ENCODE peak calls at places on chromosomes 7 and 10, in four cellular contexts. G is endothelial cell, A is astrocyte of the cerebellum, I is B cell. K is an unnamed sample.
A peak's percentile ranks its signal among the peaks of the same experiment; 100 is the strongest.

GRCh38 chr10:67296926-67297325 is 371.1 kb downstream of the LRRTM3 start:
- DNase-seq in G (no peak), A (no peak), I (no peak), K (no peak)

GRCh38 chr7:96481831-96482230 is 159.9 kb upstream of the SLC25A13 start:
- DNase-seq in G (no peak), A (no peak), I (no peak), K (peak; percentile 34)

GRCh38 chr10:19570143-19570542 is 246.1 kb upstream of the PLXDC2 start:
- DNase-seq in G (no peak), A (no peak), I (no peak), K (no peak)

GRCh38 chr7:93219877-93220276 is 6.4 kb downstream of the HEPACAM2 start:
- DNase-seq in G (no peak), A (no peak), I (no peak), K (no peak)

GRCh38 chr7:147700702-147701101 is 889.9 kb upstream of the C7orf33 start:
- DNase-seq in G (no peak), A (peak; percentile 46), I (no peak), K (peak; percentile 0)

GRCh38 chr10:3622845-3623621 is 162.0 kb downstream of the KLF6 start:
- DNase-seq in G (no peak), A (no peak), I (no peak), K (peak; percentile 51)

GRCh38 chr7:2955177-2955768 is 88.4 kb downstream of the CARD11 start:
- DNase-seq in G (no peak), A (no peak), I (no peak), K (no peak)

GRCh38 chr10:52779541-52780390 is 7.2 kb upstream of the MBL2 start:
- DNase-seq in G (peak; percentile 92), A (peak; percentile 34), I (peak; percentile 20), K (peak; percentile 76)

GRCh38 chr7:75866129-75866496 is 12.7 kb upstream of the RHBDD2 start:
- DNase-seq in G (no peak), A (no peak), I (no peak), K (peak; percentile 41)

GRCh38 chr10:14578060-14578952 is 196.4 kb downstream of the FAM107B start:
- DNase-seq in G (no peak), A (no peak), I (no peak), K (peak; percentile 73)

GRCh38 chr10:122849900-122850605 is 4.4 kb upstream of the CUZD1 start:
- DNase-seq in G (no peak), A (no peak), I (no peak), K (peak; percentile 38)

DNA sequence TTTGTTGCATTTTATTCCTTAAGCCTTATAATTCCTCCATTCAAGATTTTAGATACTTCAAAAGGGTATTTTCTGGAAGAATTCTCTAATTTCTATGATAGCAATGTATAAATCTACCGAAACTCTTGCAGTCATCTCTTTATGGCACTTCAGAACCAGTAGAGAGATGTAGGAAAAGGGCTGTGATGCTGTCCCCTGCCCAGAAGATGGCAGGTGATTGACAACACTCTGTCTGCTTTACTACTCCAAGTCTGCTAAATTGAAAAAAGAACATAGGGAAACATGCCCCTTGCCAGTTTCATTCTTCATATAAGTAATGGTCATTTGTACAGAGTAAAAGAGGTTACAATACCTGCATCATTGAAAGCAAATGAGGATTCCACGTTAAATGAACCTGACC is 5.1 kb downstream of the TCTN3 start:
- DNase-seq in G (no peak), A (no peak), I (no peak), K (no peak)
- TF ChIP-seq CTCF in G (no peak), A (no peak), I (peak; percentile 41), K (no peak)

DNA sequence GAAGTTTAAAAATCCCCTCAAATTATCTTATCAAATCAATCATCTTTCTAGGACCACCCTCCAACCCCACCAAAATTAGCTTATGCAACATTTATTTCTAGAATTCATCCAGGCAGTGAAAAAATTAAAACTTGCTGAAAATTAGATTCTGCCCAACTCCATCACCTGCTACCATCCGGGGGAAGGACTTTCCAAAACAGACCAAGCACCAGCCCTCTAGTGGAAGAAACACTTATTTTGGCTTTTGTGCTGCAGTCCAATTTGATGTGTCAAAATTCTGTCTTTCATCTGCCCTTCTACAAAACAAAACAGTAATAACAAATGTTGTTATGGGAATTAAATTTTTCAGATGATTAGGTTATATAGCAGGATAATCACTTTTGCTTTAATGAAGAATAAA is 35.1 kb downstream of the GCC1 start:
- DNase-seq in G (no peak), A (no peak), I (no peak), K (no peak)
- TF ChIP-seq CTCF in G (peak; percentile 37), A (peak; percentile 30), I (no peak), K (no peak)

GRCh38 chr7:81869670-81870069 is 99.8 kb upstream of the HGF start:
- DNase-seq in G (no peak), A (no peak), I (no peak), K (no peak)
- TF ChIP-seq CTCF in G (no peak), A (no peak), I (no peak), K (no peak)

GRCh38 chr7:74049997-74050798 is 22.2 kb downstream of the ELN start:
- DNase-seq in G (no peak), A (no peak), I (no peak), K (no peak)

GRCh38 chr7:74051193-74051592 is 23.2 kb downstream of the ELN start:
- DNase-seq in G (no peak), A (no peak), I (no peak), K (peak; percentile 58)

GRCh38 chr7:74053589-74054186 is 25.7 kb downstream of the ELN start:
- DNase-seq in G (no peak), A (no peak), I (no peak), K (no peak)

GRCh38 chr7:74052628-74053027 is 24.7 kb downstream of the ELN start:
- DNase-seq in G (no peak), A (no peak), I (no peak), K (no peak)

DNA sequence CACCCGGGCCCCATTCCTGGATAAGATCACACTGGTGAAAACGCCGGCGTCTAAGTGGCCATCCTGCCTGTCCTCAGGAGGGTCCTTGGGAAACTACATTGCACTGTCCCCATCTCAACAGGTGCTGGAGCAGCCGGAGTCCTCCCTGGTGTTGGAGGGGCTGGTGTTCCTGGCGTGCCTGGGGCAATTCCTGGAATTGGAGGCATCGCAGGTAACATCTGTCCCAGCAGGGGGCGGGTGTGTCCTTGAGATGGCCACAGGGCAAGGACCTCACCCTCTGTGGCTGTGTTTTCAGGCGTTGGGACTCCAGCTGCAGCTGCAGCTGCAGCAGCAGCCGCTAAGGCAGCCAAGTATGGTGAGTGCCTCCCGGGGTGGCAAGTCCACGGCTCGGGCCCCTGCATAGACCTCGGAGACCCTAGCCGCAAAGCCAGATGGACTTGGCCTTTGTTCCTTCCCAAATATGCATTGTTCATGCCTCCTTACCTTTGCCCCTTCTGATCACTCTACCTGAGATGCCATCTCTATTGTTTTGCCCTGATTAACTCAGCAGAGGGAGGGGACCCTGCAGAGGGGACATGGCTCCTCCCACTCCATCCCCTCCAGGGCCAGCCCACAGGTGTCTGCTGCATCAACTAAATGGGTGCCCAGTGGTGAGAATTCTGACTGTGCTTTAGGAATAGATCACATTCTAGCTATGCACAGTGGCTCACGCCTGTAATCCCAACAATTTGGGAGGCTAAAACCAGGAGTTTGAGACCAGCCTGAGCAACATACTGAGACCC is 23.8 kb downstream of the ELN start:
- DNase-seq in G (peak; percentile 55), A (no peak), I (no peak), K (peak; percentile 33)
- TF ChIP-seq CTCF in G (peak; percentile 19), A (no peak), I (no peak), K (peak; percentile 41)

GRCh38 chr7:37915438-37915837 is 1.2 kb downstream of the SFRP4 start:
- DNase-seq in G (no peak), A (no peak), I (no peak), K (no peak)

GRCh38 chr7:37918526-37918925 is 1.9 kb upstream of the SFRP4 start:
- DNase-seq in G (no peak), A (no peak), I (no peak), K (no peak)

GRCh38 chr7:37920305-37920618 is 178 bp upstream of the EPDR1 start:
- DNase-seq in G (no peak), A (no peak), I (no peak), K (no peak)

GRCh38 chr7:37916017-37916672 is 472 bp downstream of the SFRP4 start:
- DNase-seq in G (no peak), A (no peak), I (peak; percentile 4), K (no peak)

DNA sequence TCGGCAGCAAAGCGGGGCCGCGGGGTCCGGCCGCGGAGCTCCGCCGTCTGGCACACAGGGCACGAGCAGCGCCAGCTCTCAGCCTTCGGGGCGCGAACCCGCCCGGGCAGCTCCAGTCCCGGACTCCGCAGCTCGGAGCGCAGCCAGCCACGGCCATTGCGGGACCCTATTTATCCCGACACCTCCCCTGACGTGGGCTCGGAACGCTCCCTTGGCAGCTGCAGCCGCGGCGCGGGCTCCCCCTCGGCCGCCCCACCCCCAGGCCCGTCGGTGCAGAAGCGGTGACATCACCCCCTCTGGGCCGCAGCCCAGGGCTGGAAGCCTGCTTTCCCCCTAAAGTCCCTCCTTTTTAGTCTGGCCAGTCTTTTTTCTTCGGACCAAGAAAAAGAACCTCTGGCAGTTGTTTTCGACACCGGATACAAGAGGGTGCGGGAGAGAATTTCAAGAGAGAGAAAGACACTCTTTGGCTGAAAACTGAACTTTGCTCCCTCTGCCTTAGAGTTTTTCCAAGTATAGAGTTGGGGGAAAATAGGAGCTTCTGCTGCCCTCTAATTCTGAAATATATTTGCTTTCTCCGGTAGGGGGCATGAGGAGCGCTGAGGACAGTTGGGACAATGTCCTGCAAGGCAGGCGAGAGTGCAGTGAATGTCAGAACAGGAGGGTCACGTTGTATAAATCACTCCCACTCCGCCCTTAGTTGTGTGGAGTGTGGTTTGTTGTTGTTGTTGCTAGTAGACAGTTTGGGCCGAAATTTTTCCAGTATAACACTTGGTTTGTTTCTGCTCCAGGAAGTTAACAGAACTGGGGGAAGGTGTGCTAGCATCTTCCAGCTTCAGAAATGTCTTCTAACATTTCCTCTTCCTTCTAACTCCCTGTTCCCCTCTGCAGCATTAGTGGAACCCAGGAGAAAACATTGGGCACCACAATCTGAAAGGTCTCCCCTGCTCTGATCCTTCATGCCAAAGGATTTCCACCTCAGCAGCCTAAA is at the start of gene SFRP4:
- DNase-seq in G (peak; percentile 42), A (peak; percentile 63), I (peak; percentile 21), K (peak; percentile 62)
- TF ChIP-seq CTCF in G (peak; percentile 74), A (peak; percentile 77), I (peak; percentile 48), K (peak; percentile 74)

DNA sequence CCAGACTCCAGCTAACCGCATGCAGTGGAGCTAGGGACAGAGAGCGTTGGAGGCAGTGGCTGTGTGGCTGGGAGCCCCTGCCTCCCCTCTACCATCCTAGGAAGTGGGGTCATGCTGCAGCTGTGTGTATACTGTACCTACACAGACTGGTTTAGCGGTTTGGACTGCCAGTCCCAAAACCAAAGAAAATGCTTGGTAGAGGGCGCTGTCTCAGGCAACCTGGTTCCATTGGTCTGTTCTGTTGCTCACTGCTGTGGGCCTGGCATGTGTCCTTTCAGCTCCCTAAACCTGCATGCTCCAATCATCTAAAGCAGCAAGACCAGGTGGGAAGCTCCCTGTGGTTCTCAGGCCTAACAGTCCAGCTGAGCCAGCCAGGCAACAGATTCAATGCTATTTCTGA is 4.5 kb downstream of the RBP4 start:
- DNase-seq in G (no peak), A (no peak), I (no peak), K (no peak)
- TF ChIP-seq CTCF in G (peak; percentile 20), A (peak; percentile 3), I (no peak), K (no peak)

DNA sequence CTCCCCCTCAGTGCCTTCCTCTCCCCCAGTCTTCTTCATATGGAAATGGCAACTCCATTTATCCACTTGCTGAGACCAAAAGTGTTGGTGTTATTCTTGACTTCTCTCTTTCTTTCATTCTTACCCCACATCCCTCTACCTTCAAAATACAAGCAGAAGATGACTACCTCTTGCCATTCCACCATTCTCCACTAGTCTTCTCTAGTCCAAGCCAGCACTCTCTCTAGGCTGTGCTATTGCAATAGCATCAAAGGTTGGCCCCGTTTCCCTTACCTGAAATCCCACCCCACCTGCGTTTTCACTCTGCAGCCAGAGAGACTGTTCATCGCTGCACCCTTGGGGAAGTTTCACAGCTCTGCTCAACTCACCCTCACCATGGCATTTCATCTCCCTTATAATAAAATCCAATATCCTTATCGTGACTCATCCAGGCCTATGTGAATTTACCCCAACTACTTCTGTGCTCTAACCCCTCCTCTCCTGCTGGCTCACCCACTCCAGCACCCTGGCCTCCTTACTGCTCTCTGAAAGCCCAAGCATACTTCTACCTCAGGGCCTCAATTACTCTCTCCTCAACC is 109.1 kb downstream of the LSM5 start:
- DNase-seq in G (no peak), A (no peak), I (no peak), K (no peak)
- TF ChIP-seq CTCF in G (no peak), A (no peak), I (no peak), K (no peak)

K was measured in cardiac fibroblast.